ENCODE peak calls at places on chromosomes 2 and 18, in seven cellular contexts. H is WTC11; S is NB4; C is CD8-positive, alpha-beta T cell; N is Caco-2; K is upper lobe of right lung; M is AG09319. R is an unnamed sample.

GRCh38 chr2:171248205-171248662 is 87.5 kb upstream of the TLK1 start:
- DNase-seq in K (no peak), S (peak), N (no peak), H (no peak), M (no peak), C (peak), R (no peak)

GRCh38 chr2:192010073-192010472 is 163.2 kb upstream of the CAVIN2 start:
- DNase-seq in S (no peak), N (no peak), M (no peak), K (no peak), C (no peak), H (no peak), R (no peak)

GRCh38 chr2:215760526-215760925 is 252.8 kb downstream of the MREG start:
- DNase-seq in C (no peak), S (no peak), K (no peak), N (no peak), M (no peak), H (no peak), R (no peak)

GRCh38 chr2:160927335-160927734 is 232.9 kb upstream of the TANK start:
- DNase-seq in K (no peak), M (no peak), S (no peak), C (no peak), H (no peak), N (no peak), R (no peak)

GRCh38 chr2:112958428-112959108 is 19.2 kb upstream of the IL36G start:
- DNase-seq in K (no peak), C (peak), N (peak), M (peak), H (peak), S (peak), R (peak)

GRCh38 chr2:54634564-54635511 is 88.6 kb upstream of the EML6 start:
- DNase-seq in C (no peak), H (no peak), S (no peak), K (no peak), M (no peak), N (no peak), R (peak)

GRCh38 chr2:106517329-106517728 is 30.2 kb downstream of the CD8B2 start:
- DNase-seq in C (no peak), H (no peak), K (no peak), M (no peak), N (no peak), S (no peak), R (no peak)

GRCh38 chr2:55168221-55169154 is 63.6 kb downstream of the CLHC1 start:
- DNase-seq in N (peak), H (no peak), K (no peak), C (peak), M (peak), S (peak), R (no peak)

GRCh38 chr2:85728883-85729824 is 24.6 kb upstream of the ATOH8 start:
- DNase-seq in M (no peak), H (peak), N (peak), C (peak), S (peak), K (peak), R (peak)

GRCh38 chr2:174328309-174329156 is 6.2 kb upstream of the SP9 start:
- DNase-seq in K (no peak), S (no peak), C (no peak), H (peak), M (peak), N (no peak), R (no peak)

GRCh38 chr2:119659601-119660342 is 19.2 kb upstream of the TMEM177 start:
- DNase-seq in C (peak), H (peak), N (peak), K (no peak), S (peak), M (peak), R (peak)

GRCh38 chr2:160207804-160208661 is 8.0 kb upstream of the ITGB6 start:
- DNase-seq in M (peak), K (peak), C (no peak), N (no peak), H (no peak), S (peak), R (no peak)

GRCh38 chr2:239285071-239285931 is 115.5 kb downstream of the HDAC4 start:
- DNase-seq in K (peak), M (no peak), H (peak), S (peak), C (peak), N (no peak), R (no peak)

GRCh38 chr2:18473241-18473841 is 87.1 kb downstream of the RDH14 start:
- DNase-seq in M (peak), H (no peak), S (no peak), N (no peak), C (no peak), K (no peak), R (no peak)

GRCh38 chr2:131042161-131042775 is 51.0 kb downstream of the FAM168B start:
- DNase-seq in S (no peak), H (no peak), C (no peak), N (no peak), M (no peak), K (no peak), R (no peak)

GRCh38 chr2:217878865-217879595 is 123.8 kb downstream of the TNS1 start:
- DNase-seq in S (no peak), C (no peak), K (no peak), H (no peak), M (no peak), N (no peak), R (peak)
- TF ChIP-seq CTCF in S (peak), C (no peak), K (no peak), H (no peak), M (no peak), N (no peak), R (no peak)

GRCh38 chr2:134670955-134671354 is 47.8 kb downstream of the TMEM163 start:
- DNase-seq in C (no peak), S (no peak), K (peak), N (no peak), M (no peak), H (no peak), R (no peak)
- TF ChIP-seq CTCF in C (no peak), S (no peak), K (no peak), N (no peak), M (no peak), H (no peak), R (no peak)

DNA sequence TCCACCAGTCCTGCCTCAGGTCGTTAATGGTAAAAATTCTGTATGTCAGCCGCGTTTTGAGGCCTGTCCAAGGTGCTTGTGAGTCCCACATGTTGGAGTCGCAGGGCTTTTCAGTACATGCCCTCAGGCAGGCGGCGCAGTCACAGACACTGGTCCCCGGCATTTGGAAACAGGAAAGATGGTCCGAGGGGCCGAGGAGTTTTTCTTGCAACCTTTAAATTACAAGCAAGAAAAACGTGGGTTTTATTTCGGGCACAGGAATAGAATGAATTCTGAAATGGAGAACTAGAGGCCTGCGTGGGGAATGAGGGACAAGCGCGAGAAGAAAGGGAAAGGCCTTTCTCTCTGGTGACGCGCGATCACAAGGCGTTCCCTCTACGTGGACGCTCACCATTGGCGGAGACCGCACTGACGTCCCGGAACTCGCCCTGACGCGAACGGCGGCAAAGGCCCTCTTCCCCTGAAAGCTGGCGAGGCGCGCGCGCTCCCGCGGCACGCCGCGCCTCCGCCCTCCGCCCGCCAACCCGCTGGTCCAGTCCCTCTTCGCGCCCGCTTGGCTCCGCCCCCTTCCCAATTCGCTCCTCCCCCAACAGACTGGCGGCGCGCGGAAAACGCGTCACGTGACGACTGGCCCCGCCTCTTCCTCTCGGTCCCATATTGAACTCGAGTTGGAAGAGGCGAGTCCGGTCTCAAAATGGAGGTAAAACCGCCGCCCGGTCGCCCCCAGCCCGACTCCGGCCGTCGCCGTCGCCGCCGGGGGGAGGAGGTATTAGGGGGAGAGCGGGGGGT is at the start of gene HNRNPA3:
- DNase-seq in K (peak), S (peak), N (peak), H (peak), C (peak), M (peak), R (peak)
- TF ChIP-seq CTCF in K (peak), S (no peak), N (peak), H (no peak), C (no peak), M (peak), R (no peak)

GRCh38 chr2:207341816-207342215 is 176.1 kb upstream of the KLF7 start:
- DNase-seq in N (peak), K (no peak), S (peak), H (no peak), C (no peak), M (no peak), R (no peak)
- TF ChIP-seq CTCF in N (no peak), K (no peak), S (no peak), H (no peak), C (no peak), M (no peak), R (no peak)

GRCh38 chr2:96853321-96853720 is 4.5 kb downstream of the ANKRD39 start:
- DNase-seq in C (no peak), H (no peak), S (no peak), N (no peak), M (no peak), K (no peak), R (no peak)

GRCh38 chr2:96856776-96857673 is 791 bp downstream of the ANKRD39 start:
- DNase-seq in N (no peak), H (no peak), K (no peak), S (peak), M (no peak), C (peak), R (no peak)

GRCh38 chr2:96848264-96848663 is 4.4 kb upstream of the ANKRD23 start:
- DNase-seq in C (no peak), S (no peak), M (no peak), K (no peak), N (no peak), H (no peak), R (no peak)

GRCh38 chr2:96847586-96847985 is 3.8 kb upstream of the ANKRD23 start:
- DNase-seq in C (no peak), N (no peak), M (no peak), K (no peak), H (no peak), S (peak), R (no peak)

GRCh38 chr2:96852667-96853066 is 5.1 kb downstream of the ANKRD39 start:
- DNase-seq in M (no peak), K (no peak), N (no peak), S (no peak), C (no peak), H (no peak), R (no peak)
- TF ChIP-seq CTCF in M (no peak), K (no peak), N (no peak), S (no peak), C (no peak), H (no peak), R (no peak)

GRCh38 chr18:76405761-76406356 is 89.2 kb downstream of the ZNF516 start:
- DNase-seq in N (no peak), M (no peak), K (no peak), C (peak), H (peak), S (peak), R (peak)
- TF ChIP-seq CTCF in N (no peak), M (peak), K (peak), C (peak), H (peak), S (peak), R (peak)

GRCh38 chr18:3495691-3496090 is 45.7 kb downstream of the TGIF1 start:
- DNase-seq in S (no peak), C (no peak), H (no peak), M (no peak), N (no peak), K (no peak), R (no peak)

GRCh38 chr18:3502650-3503049 is 52.7 kb downstream of the TGIF1 start:
- DNase-seq in N (no peak), M (no peak), H (no peak), K (no peak), C (no peak), S (no peak), R (no peak)

GRCh38 chr18:3499498-3499897 is 49.5 kb downstream of the TGIF1 start:
- DNase-seq in M (no peak), S (peak), N (no peak), H (peak), K (no peak), C (no peak), R (no peak)

GRCh38 chr18:3498705-3499451 is 48.9 kb downstream of the TGIF1 start:
- DNase-seq in H (peak), M (no peak), K (peak), S (peak), N (peak), C (peak), R (peak)

DNA sequence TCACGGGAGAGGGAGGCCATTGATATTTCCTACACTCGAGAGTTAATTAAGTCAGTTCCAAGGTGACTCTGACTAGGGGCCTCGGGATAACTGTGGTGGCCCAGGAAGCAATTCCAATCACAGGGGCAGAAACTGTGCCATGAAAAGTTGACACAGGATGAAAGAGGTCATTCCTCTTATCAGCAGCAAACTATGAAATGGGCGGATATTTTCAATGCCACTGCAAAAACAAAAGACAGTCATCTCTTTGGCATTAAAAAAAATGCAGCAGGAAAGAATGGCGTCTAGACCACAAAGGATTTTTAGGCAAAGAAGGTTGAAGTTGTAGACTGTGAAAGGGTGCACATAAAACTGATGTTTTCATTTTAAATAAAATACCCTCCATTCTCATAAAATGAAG is 50.0 kb downstream of the TGIF1 start:
- DNase-seq in C (no peak), M (no peak), K (no peak), H (no peak), S (no peak), N (no peak), R (no peak)
- TF ChIP-seq CTCF in C (no peak), M (no peak), K (no peak), H (no peak), S (no peak), N (no peak), R (no peak)

GRCh38 chr18:73099759-73100158 is 232.0 kb upstream of the NETO1 start:
- DNase-seq in H (no peak), S (no peak), K (no peak), M (no peak), N (no peak), C (no peak), R (no peak)

GRCh38 chr18:73088445-73088844 is 220.7 kb upstream of the NETO1 start:
- DNase-seq in N (no peak), H (no peak), S (no peak), C (no peak), K (no peak), M (no peak), R (no peak)

GRCh38 chr18:73093687-73094250 is 226.0 kb upstream of the NETO1 start:
- DNase-seq in C (no peak), K (no peak), S (no peak), M (no peak), N (no peak), H (no peak), R (no peak)
- TF ChIP-seq CTCF in C (no peak), K (no peak), S (no peak), M (no peak), N (no peak), H (no peak), R (no peak)